ENCODE peak calls at places on chromosomes 16 and 17, in six cellular contexts. M is HCT116, N is sigmoid colon, D is endothelial cell of umbilical vein, Q is H1, T is uterus. P is an unnamed sample.

GRCh38 chr16:4316732-4317461 is 1.0 kb downstream of the GLIS2 start:
- DNase-seq in M (no peak), N (peak; percentile 81), D (peak; percentile 49), Q (peak; percentile 77), T (peak; percentile 67), P (no peak)

GRCh38 chr17:65931246-65932149 is 260.4 kb downstream of the CEP112 start:
- DNase-seq in M (no peak), N (no peak), D (no peak), Q (no peak), T (no peak), P (no peak)

GRCh38 chr17:48755346-48755745 is 26.8 kb upstream of the HOXB13 start:
- DNase-seq in M (no peak), N (no peak), D (no peak), Q (no peak), T (no peak), P (no peak)

GRCh38 chr17:50102164-50102991 is 7.2 kb downstream of the PDK2 start:
- DNase-seq in M (no peak), N (peak; percentile 90), D (no peak), Q (no peak), T (no peak), P (no peak)

GRCh38 chr17:27861979-27862378 is 31.2 kb downstream of the LYRM9 start:
- DNase-seq in M (no peak), N (no peak), D (no peak), Q (no peak), T (no peak), P (no peak)

GRCh38 chr16:50297301-50298074 is 31.1 kb downstream of the ADCY7 start:
- DNase-seq in M (no peak), N (peak; percentile 63), D (no peak), Q (no peak), T (no peak), P (no peak)

GRCh38 chr16:73113326-73113720 is 65.4 kb upstream of the ZFHX3 start:
- DNase-seq in M (no peak), N (no peak), D (no peak), Q (no peak), T (no peak), P (no peak)

GRCh38 chr17:36652716-36653115 is 51.3 kb downstream of the MRM1 start:
- DNase-seq in M (no peak), N (no peak), D (no peak), Q (no peak), T (no peak), P (no peak)

GRCh38 chr16:88835383-88835782 is 21.4 kb downstream of the GALNS start:
- DNase-seq in M (no peak), N (peak; percentile 80), D (no peak), Q (no peak), T (no peak), P (no peak)

GRCh38 chr16:27531186-27531585 is 18.5 kb downstream of the GTF3C1 start:
- DNase-seq in M (no peak), N (no peak), D (no peak), Q (no peak), T (no peak), P (no peak)

GRCh38 chr17:20314834-20315233 is 152.5 kb downstream of the LGALS9B start:
- DNase-seq in M (no peak), N (no peak), D (no peak), Q (no peak), T (no peak), P (no peak)

GRCh38 chr16:75058815-75059214 is 57.8 kb downstream of the LDHD start:
- DNase-seq in M (no peak), N (no peak), D (no peak), Q (no peak), T (no peak), P (no peak)

GRCh38 chr17:39867891-39868553 is at the start of gene ZPBP2:
- DNase-seq in M (no peak), N (no peak), D (no peak), Q (no peak), T (no peak), P (no peak)

GRCh38 chr17:30924341-30924740 is 2.6 kb downstream of the ADAP2 start:
- DNase-seq in M (no peak), N (peak; percentile 28), D (no peak), Q (no peak), T (no peak), P (no peak)

GRCh38 chr17:20073056-20073979 is 64.2 kb downstream of the SPECC1 start:
- DNase-seq in M (no peak), N (no peak), D (no peak), Q (no peak), T (peak; percentile 41), P (peak; percentile 17)

GRCh38 chr17:60240290-60240689 is 90.5 kb downstream of the CA4 start:
- DNase-seq in M (no peak), N (no peak), D (no peak), Q (no peak), T (no peak), P (no peak)

GRCh38 chr16:58026139-58026704 is 668 bp downstream of the MMP15 start:
- DNase-seq in M (no peak), N (peak; percentile 78), D (peak; percentile 56), Q (peak; percentile 72), T (peak; percentile 37), P (peak; percentile 26)

GRCh38 chr17:6046431-6046830 is 23.7 kb upstream of the WSCD1 start:
- DNase-seq in M (no peak), N (no peak), D (no peak), Q (no peak), T (no peak), P (no peak)

GRCh38 chr17:73203135-73203787 is 10.4 kb downstream of the COG1 start:
- DNase-seq in M (no peak), N (no peak), D (peak; percentile 90), Q (no peak), T (no peak), P (no peak)

GRCh38 chr17:1871743-1872142 is 41.9 kb downstream of the RPA1 start:
- DNase-seq in M (no peak), N (no peak), D (no peak), Q (no peak), T (no peak), P (no peak)

GRCh38 chr17:74943808-74944522 is 8.3 kb downstream of the OTOP3 start:
- DNase-seq in M (no peak), N (no peak), D (no peak), Q (no peak), T (no peak), P (no peak)

GRCh38 chr16:78980825-78981224 is 619.7 kb downstream of the MAF start:
- DNase-seq in M (no peak), N (no peak), D (no peak), Q (no peak), T (no peak), P (no peak)

GRCh38 chr17:63503330-63503685 is 19.9 kb upstream of the KCNH6 start:
- DNase-seq in M (no peak), N (no peak), D (no peak), Q (no peak), T (no peak), P (no peak)

GRCh38 chr17:30908717-30909420 is 2.8 kb upstream of the TEFM start:
- DNase-seq in M (no peak), N (no peak), D (no peak), Q (no peak), T (no peak), P (no peak)

GRCh38 chr17:7323731-7324437 is 5.3 kb downstream of the NEURL4 start:
- DNase-seq in M (no peak), N (peak; percentile 71), D (peak; percentile 32), Q (peak; percentile 99), T (peak; percentile 58), P (no peak)

GRCh38 chr16:47460755-47461597 is at the start of the genes ITFG1 and PHKB:
- DNase-seq in M (peak; percentile 86), N (peak; percentile 92), D (peak; percentile 90), Q (peak; percentile 92), T (peak; percentile 90), P (peak; percentile 95)

GRCh38 chr17:78739331-78739853 is 42.7 kb downstream of the CYTH1 start:
- DNase-seq in M (no peak), N (no peak), D (no peak), Q (no peak), T (no peak), P (no peak)
- TF ChIP-seq POLR2A in M (no peak), N (no peak), D (no peak), Q (no peak), T (no peak), P (no peak)

GRCh38 chr16:67200491-67200890 is 1.6 kb downstream of the ELMO3 start:
- DNase-seq in M (no peak), N (no peak), D (no peak), Q (no peak), T (no peak), P (no peak)
- TF ChIP-seq POLR2A in M (no peak), N (no peak), D (no peak), Q (no peak), T (no peak), P (no peak)

GRCh38 chr16:17527538-17527937 is 56.8 kb upstream of the XYLT1 start:
- DNase-seq in M (no peak), N (no peak), D (no peak), Q (no peak), T (no peak), P (no peak)
- TF ChIP-seq POLR2A in M (no peak), N (no peak), D (no peak), Q (no peak), T (no peak), P (no peak)

GRCh38 chr16:30929167-30929566 is 5.8 kb downstream of the FBXL19 start:
- DNase-seq in M (no peak), N (no peak), D (no peak), Q (no peak), T (no peak), P (no peak)

GRCh38 chr16:30930160-30930571 is 6.8 kb downstream of the FBXL19 start:
- DNase-seq in M (no peak), N (no peak), D (no peak), Q (no peak), T (no peak), P (no peak)

GRCh38 chr16:30937692-30938091 is 11.2 kb upstream of the ORAI3 start:
- DNase-seq in M (no peak), N (no peak), D (no peak), Q (no peak), T (no peak), P (no peak)

GRCh38 chr16:30931068-30931655 is 7.8 kb downstream of the FBXL19 start:
- DNase-seq in M (no peak), N (no peak), D (no peak), Q (no peak), T (no peak), P (no peak)

GRCh38 chr16:30934827-30935557 is 11.6 kb downstream of the FBXL19 start:
- DNase-seq in M (no peak), N (no peak), D (peak; percentile 56), Q (peak; percentile 87), T (no peak), P (peak; percentile 77)
- TF ChIP-seq POLR2A in M (no peak), N (no peak), D (no peak), Q (no peak), T (no peak), P (no peak)

GRCh38 chr16:11618107-11618717 is 31.5 kb upstream of the LITAF start:
- DNase-seq in M (no peak), N (no peak), D (no peak), Q (no peak), T (no peak), P (no peak)
- TF ChIP-seq POLR2A in M (no peak), N (no peak), D (no peak), Q (no peak), T (no peak), P (no peak)

GRCh38 chr17:3913531-3914318 is 2.5 kb downstream of the P2RX1 start:
- DNase-seq in M (peak; percentile 54), N (peak; percentile 88), D (peak; percentile 73), Q (peak; percentile 95), T (peak; percentile 71), P (peak; percentile 86)
- TF ChIP-seq POLR2A in M (no peak), N (no peak), D (no peak), Q (no peak), T (no peak), P (no peak)

GRCh38 chr17:16516594-16517018 is 24.6 kb upstream of the LRRC75A start:
- DNase-seq in M (peak; percentile 22), N (no peak), D (peak; percentile 62), Q (no peak), T (peak; percentile 52), P (no peak)
- TF ChIP-seq POLR2A in M (no peak), N (no peak), D (no peak), Q (no peak), T (no peak), P (no peak)

P was measured in erythroblast.